ENCODE peak calls at places on chromosomes 13 and 19, in nine cellular contexts. E is K562, U is HCT116, Y is HepG2, R is A549, S is GM12878, Z is H1, I is SK-N-SH, Q is endothelial cell of umbilical vein. B is an unnamed sample.

GRCh38 chr13:95199896-95200295 is 101.4 kb downstream of the ABCC4 start:
- DNase-seq in E (no peak), U (no peak), Y (no peak), R (no peak), S (no peak), Z (no peak), I (no peak), Q (no peak), B (no peak)

GRCh38 chr19:38149597-38149996 is 74.4 kb downstream of the DPF1 start:
- DNase-seq in E (peak; percentile 44), U (no peak), Y (no peak), R (no peak), S (no peak), Z (no peak), I (no peak), Q (no peak), B (peak; percentile 11)

GRCh38 chr13:37047846-37048245 is 11.6 kb downstream of the SUPT20H start:
- DNase-seq in E (no peak), U (no peak), Y (no peak), R (no peak), S (no peak), Z (no peak), I (no peak), Q (no peak), B (no peak)

GRCh38 chr19:3516675-3517207 is 10.6 kb downstream of the FZR1 start:
- DNase-seq in E (no peak), U (no peak), Y (no peak), R (no peak), S (peak; percentile 17), Z (no peak), I (peak; percentile 56), Q (no peak), B (no peak)

GRCh38 chr13:86355301-86355700 is 556.1 kb upstream of the SLITRK6 start:
- DNase-seq in E (no peak), U (no peak), Y (no peak), R (no peak), S (no peak), Z (no peak), I (no peak), Q (no peak), B (no peak)

GRCh38 chr13:44934724-44935123 is 54.5 kb downstream of the NUFIP1 start:
- DNase-seq in E (no peak), U (no peak), Y (no peak), R (no peak), S (peak; percentile 5), Z (no peak), I (no peak), Q (peak; percentile 40), B (peak; percentile 58)

GRCh38 chr13:32255744-32256120 is 59.4 kb downstream of the ZAR1L start:
- DNase-seq in E (no peak), U (no peak), Y (peak; percentile 97), R (no peak), S (no peak), Z (no peak), I (no peak), Q (peak; percentile 85), B (no peak)

GRCh38 chr13:27967736-27968315 is 1.3 kb downstream of the CDX2 start:
- DNase-seq in E (no peak), U (no peak), Y (no peak), R (peak; percentile 39), S (no peak), Z (no peak), I (peak; percentile 25), Q (no peak), B (no peak)

GRCh38 chr13:33164331-33164730 is 121.2 kb downstream of the STARD13 start:
- DNase-seq in E (no peak), U (no peak), Y (peak; percentile 31), R (no peak), S (no peak), Z (no peak), I (no peak), Q (no peak), B (no peak)

GRCh38 chr19:37963190-37963947 is 56.4 kb downstream of the SIPA1L3 start:
- DNase-seq in E (no peak), U (no peak), Y (peak; percentile 28), R (no peak), S (no peak), Z (no peak), I (no peak), Q (peak; percentile 29), B (peak; percentile 24)

GRCh38 chr19:3404324-3405260 is 38.2 kb downstream of the NFIC start:
- DNase-seq in E (no peak), U (no peak), Y (no peak), R (no peak), S (no peak), Z (no peak), I (peak; percentile 66), Q (peak; percentile 83), B (no peak)

GRCh38 chr19:50252111-50252886 is 48.9 kb downstream of the MYH14 start:
- DNase-seq in E (peak; percentile 69), U (no peak), Y (no peak), R (peak; percentile 58), S (no peak), Z (peak; percentile 92), I (peak; percentile 65), Q (peak; percentile 25), B (peak; percentile 33)

GRCh38 chr13:21067794-21068193 is 6.4 kb upstream of the LATS2 start:
- DNase-seq in E (no peak), U (no peak), Y (no peak), R (no peak), S (no peak), Z (no peak), I (no peak), Q (no peak), B (no peak)

GRCh38 chr19:17332677-17333581 is 1.7 kb downstream of the ANO8 start:
- DNase-seq in E (peak; percentile 93), U (peak; percentile 96), Y (peak; percentile 87), R (peak; percentile 90), S (peak; percentile 40), Z (peak; percentile 77), I (peak; percentile 86), Q (peak; percentile 45), B (peak; percentile 74)

GRCh38 chr13:103007427-103007762 is 58.8 kb downstream of the SLC10A2 start:
- DNase-seq in E (no peak), U (no peak), Y (no peak), R (no peak), S (no peak), Z (no peak), I (no peak), Q (no peak), B (no peak)

GRCh38 chr19:58479736-58480480 is 3.8 kb downstream of the ZNF446 start:
- DNase-seq in E (no peak), U (no peak), Y (no peak), R (no peak), S (no peak), Z (no peak), I (no peak), Q (no peak), B (no peak)

GRCh38 chr19:11641241-11641640 is 44.0 kb downstream of the ZNF627 start:
- DNase-seq in E (no peak), U (no peak), Y (no peak), R (no peak), S (no peak), Z (no peak), I (no peak), Q (no peak), B (no peak)

GRCh38 chr19:33770107-33770506 is 26.6 kb upstream of the KCTD15 start:
- DNase-seq in E (no peak), U (no peak), Y (no peak), R (no peak), S (no peak), Z (no peak), I (no peak), Q (no peak), B (no peak)

GRCh38 chr19:46860846-46861690 is at the start of gene ARHGAP35:
- DNase-seq in E (peak; percentile 88), U (no peak), Y (no peak), R (no peak), S (no peak), Z (peak; percentile 77), I (peak; percentile 92), Q (no peak), B (peak; percentile 68)

GRCh38 chr13:36026556-36026955 is 104.6 kb downstream of the DCLK1 start:
- DNase-seq in E (no peak), U (no peak), Y (no peak), R (no peak), S (no peak), Z (no peak), I (no peak), Q (no peak), B (no peak)

GRCh38 chr19:14567079-14567478 is 4.8 kb downstream of the NDUFB7 start:
- DNase-seq in E (no peak), U (no peak), Y (no peak), R (no peak), S (no peak), Z (no peak), I (no peak), Q (no peak), B (no peak)
- H3K4me3 ChIP-seq in E (no peak overlapping the region), U (no peak overlapping the region), Y (no peak overlapping the region), R (no peak overlapping the region), S (no peak overlapping the region), Z (no peak overlapping the region), I (no peak overlapping the region), Q (no peak overlapping the region), B (no peak overlapping the region)

GRCh38 chr13:97506511-97506910 is 72.5 kb downstream of the RAP2A start:
- DNase-seq in E (no peak), U (no peak), Y (no peak), R (no peak), S (no peak), Z (no peak), I (no peak), Q (peak; percentile 44), B (peak; percentile 37)
- TF ChIP-seq MAX in E (no peak), U (no peak), Y (no peak), R (no peak), S (no peak), Z (no peak), I (no peak), Q (no peak), B (no peak)

GRCh38 chr13:41053384-41053826 is 7.9 kb upstream of the WBP4 start:
- DNase-seq in E (no peak), U (no peak), Y (no peak), R (peak; percentile 20), S (peak; percentile 79), Z (no peak), I (no peak), Q (no peak), B (peak; percentile 93)
- H3K4me3 ChIP-seq in E (no peak overlapping the region), U (no peak overlapping the region), Y (no peak overlapping the region), R (no peak overlapping the region), S (peak overlapping the region; percentile 22), Z (no peak overlapping the region), I (no peak overlapping the region), Q (no peak overlapping the region), B (peak overlapping the region; percentile 2)

DNA sequence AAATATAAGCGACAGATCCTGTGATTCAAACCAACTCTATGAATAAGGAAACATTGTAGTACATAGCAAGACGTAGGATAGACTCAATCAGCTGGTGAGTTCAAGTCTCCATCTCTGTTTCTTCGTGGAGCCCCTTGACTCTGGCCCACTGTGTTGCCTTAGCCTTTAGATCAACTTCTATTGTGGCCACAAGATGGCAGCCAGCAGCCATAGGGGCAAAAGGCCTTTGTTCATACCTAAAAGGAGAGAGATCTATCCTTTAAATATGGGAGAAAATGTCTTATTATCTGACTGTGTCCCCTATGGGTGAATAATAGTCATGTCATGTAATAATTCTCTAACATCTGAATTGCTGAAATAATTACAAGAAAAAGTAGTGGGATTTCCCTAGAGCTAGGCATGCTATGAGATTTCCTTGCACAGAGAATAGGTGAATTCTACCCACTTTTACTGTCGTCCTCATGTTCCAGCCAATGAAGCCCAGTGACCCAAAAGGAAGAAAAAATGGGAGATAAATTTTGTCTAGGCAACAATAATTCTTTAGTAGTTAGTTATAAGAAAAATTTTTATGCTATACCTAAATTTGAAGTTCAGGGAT is 129.4 kb downstream of the PCDH20 start:
- DNase-seq in E (no peak), U (peak; percentile 16), Y (peak; percentile 2), R (peak; percentile 19), S (no peak), Z (peak; percentile 51), I (peak; percentile 4), Q (no peak), B (peak; percentile 44)
- TF ChIP-seq MAX in E (no peak), U (no peak), Y (no peak), R (no peak), S (no peak), Z (no peak), I (no peak), Q (no peak), B (no peak)